ENCODE peak calls at places on chromosomes 16 and 17, in nine cellular contexts. One of them, this sample, is unnamed.

GRCh38 chr17:71441098-71441497 is 679.7 kb upstream of the SOX9 start:
- DNase-seq in NCI-H1105 treated with DMSO at 0.1 percent for 48 hours: no peak
- DNase-seq in T47D: peak
- DNase-seq in T-helper 1 cell: no peak
- DNase-seq in A172: peak
- DNase-seq in EH: peak
- DNase-seq in adrenal gland: peak
- DNase-seq in mammary epithelial cell: peak
- DNase-seq in NCI-H1092: no peak
- DNase-seq in this sample: no peak

GRCh38 chr17:43338886-43339516 is 59.8 kb upstream of the ARL4D start:
- DNase-seq in adrenal gland: peak
- DNase-seq in NCI-H1092: peak
- DNase-seq in T-helper 1 cell: peak
- DNase-seq in A172: peak
- DNase-seq in mammary epithelial cell: peak
- DNase-seq in NCI-H1105 treated with DMSO at 0.1 percent for 48 hours: peak
- DNase-seq in T47D: peak
- DNase-seq in EH: peak
- DNase-seq in this sample: peak

GRCh38 chr17:77209330-77209748 is 68.6 kb downstream of the SEC14L1 start:
- DNase-seq in NCI-H1092: peak
- DNase-seq in T47D: no peak
- DNase-seq in T-helper 1 cell: no peak
- DNase-seq in A172: no peak
- DNase-seq in adrenal gland: no peak
- DNase-seq in NCI-H1105 treated with DMSO at 0.1 percent for 48 hours: no peak
- DNase-seq in EH: no peak
- DNase-seq in mammary epithelial cell: no peak
- DNase-seq in this sample: peak

GRCh38 chr17:57773557-57773956 is 28.5 kb upstream of the CCDC182 start:
- DNase-seq in EH: no peak
- DNase-seq in mammary epithelial cell: no peak
- DNase-seq in T-helper 1 cell: no peak
- DNase-seq in T47D: no peak
- DNase-seq in adrenal gland: no peak
- DNase-seq in NCI-H1092: no peak
- DNase-seq in A172: no peak
- DNase-seq in NCI-H1105 treated with DMSO at 0.1 percent for 48 hours: no peak
- DNase-seq in this sample: no peak

GRCh38 chr17:79790805-79791353 is 6.0 kb downstream of the CBX8 start:
- DNase-seq in EH: no peak
- DNase-seq in T-helper 1 cell: no peak
- DNase-seq in T47D: no peak
- DNase-seq in mammary epithelial cell: no peak
- DNase-seq in A172: no peak
- DNase-seq in NCI-H1092: no peak
- DNase-seq in NCI-H1105 treated with DMSO at 0.1 percent for 48 hours: no peak
- DNase-seq in adrenal gland: no peak
- DNase-seq in this sample: no peak

GRCh38 chr17:31397256-31397939 is 5.9 kb downstream of the RAB11FIP4 start:
- DNase-seq in T-helper 1 cell: no peak
- DNase-seq in NCI-H1092: no peak
- DNase-seq in mammary epithelial cell: no peak
- DNase-seq in A172: no peak
- DNase-seq in EH: no peak
- DNase-seq in T47D: no peak
- DNase-seq in NCI-H1105 treated with DMSO at 0.1 percent for 48 hours: no peak
- DNase-seq in adrenal gland: no peak
- DNase-seq in this sample: no peak

GRCh38 chr17:44115585-44116415 is 7.6 kb downstream of the HDAC5 start:
- DNase-seq in T47D: peak
- DNase-seq in A172: peak
- DNase-seq in adrenal gland: no peak
- DNase-seq in mammary epithelial cell: no peak
- DNase-seq in T-helper 1 cell: no peak
- DNase-seq in NCI-H1105 treated with DMSO at 0.1 percent for 48 hours: no peak
- DNase-seq in NCI-H1092: no peak
- DNase-seq in EH: peak
- DNase-seq in this sample: no peak

GRCh38 chr16:12874135-12874534 is 27.3 kb upstream of the SHISA9 start:
- DNase-seq in A172: peak
- DNase-seq in T47D: no peak
- DNase-seq in adrenal gland: no peak
- DNase-seq in NCI-H1105 treated with DMSO at 0.1 percent for 48 hours: no peak
- DNase-seq in NCI-H1092: no peak
- DNase-seq in T-helper 1 cell: no peak
- DNase-seq in EH: peak
- DNase-seq in mammary epithelial cell: peak
- DNase-seq in this sample: no peak

GRCh38 chr16:73313950-73314349 is 266.0 kb upstream of the ZFHX3 start:
- DNase-seq in EH: no peak
- DNase-seq in adrenal gland: no peak
- DNase-seq in A172: no peak
- DNase-seq in T-helper 1 cell: no peak
- DNase-seq in NCI-H1105 treated with DMSO at 0.1 percent for 48 hours: no peak
- DNase-seq in NCI-H1092: no peak
- DNase-seq in mammary epithelial cell: no peak
- DNase-seq in T47D: no peak
- DNase-seq in this sample: no peak

GRCh38 chr17:34616148-34616547 is 36.8 kb downstream of the TMEM132E start:
- DNase-seq in adrenal gland: no peak
- DNase-seq in NCI-H1092: peak
- DNase-seq in NCI-H1105 treated with DMSO at 0.1 percent for 48 hours: peak
- DNase-seq in mammary epithelial cell: no peak
- DNase-seq in A172: no peak
- DNase-seq in T47D: no peak
- DNase-seq in EH: no peak
- DNase-seq in T-helper 1 cell: no peak
- DNase-seq in this sample: peak